ENCODE peak calls at places on chromosomes 7 and 10, in eight cellular contexts. F is WTC11, Q is astrocyte of the spinal cord, P is progenitor cell of endocrine pancreas, C is suprapubic skin, T is gastrocnemius medialis, G is A673, S is left ventricle myocardium inferior. O is an unnamed sample.

GRCh38 chr7:47484923-47485639 is 96.8 kb downstream of the TNS3 start:
- DNase-seq in S (no peak), F (no peak), P (no peak), T (peak; percentile 82), G (no peak), Q (peak; percentile 43), C (no peak), O (no peak)

GRCh38 chr7:158428842-158429753 is 158.5 kb downstream of the PTPRN2 start:
- DNase-seq in G (no peak), C (no peak), T (no peak), S (no peak), Q (no peak), P (no peak), F (no peak), O (no peak)

GRCh38 chr10:24207781-24208611 is 942 bp upstream of the KIAA1217 start:
- DNase-seq in T (peak; percentile 44), C (no peak), S (peak; percentile 35), G (peak; percentile 42), F (no peak), P (no peak), Q (peak; percentile 42), O (no peak)

GRCh38 chr10:46541017-46541661 is 15.3 kb downstream of the GPRIN2 start:
- DNase-seq in C (peak; percentile 79), T (peak; percentile 9), P (peak; percentile 80), S (peak; percentile 37), F (peak; percentile 81), G (peak; percentile 33), Q (no peak), O (no peak)

GRCh38 chr10:64271983-64272382 is 750.8 kb downstream of the REEP3 start:
- DNase-seq in G (peak; percentile 19), Q (no peak), P (no peak), T (no peak), S (no peak), C (no peak), F (peak; percentile 18), O (no peak)

GRCh38 chr7:16465469-16466086 is at the start of gene SOSTDC1:
- DNase-seq in T (no peak), C (no peak), P (no peak), S (no peak), G (no peak), Q (peak; percentile 32), F (no peak), O (no peak)

GRCh38 chr10:34713875-34714274 is 101.2 kb downstream of the PARD3 start:
- DNase-seq in F (no peak), Q (peak; percentile 33), C (no peak), P (no peak), S (no peak), G (no peak), T (no peak), O (no peak)

GRCh38 chr7:4772306-4772705 is 3.1 kb upstream of the AP5Z1 start:
- DNase-seq in G (no peak), P (no peak), F (no peak), T (no peak), S (no peak), C (no peak), Q (no peak), O (no peak)

GRCh38 chr10:98309366-98310355 is 41.7 kb upstream of the LOXL4 start:
- DNase-seq in F (peak; percentile 81), C (peak; percentile 85), G (peak; percentile 72), S (peak; percentile 72), P (peak; percentile 52), T (peak; percentile 69), Q (peak; percentile 83), O (no peak)

GRCh38 chr7:30396379-30396778 is 82.2 kb downstream of the NOD1 start:
- DNase-seq in S (no peak), Q (no peak), T (no peak), C (no peak), F (no peak), G (peak; percentile 26), P (no peak), O (no peak)
- TF ChIP-seq CTCF in S (peak; percentile 32), Q (peak; percentile 19), T (no peak), C (no peak), F (no peak), G (peak; percentile 51), P (no peak), O (no peak)

GRCh38 chr10:116809528-116810500 is 39.5 kb upstream of the ENO4 start:
- DNase-seq in P (peak; percentile 25), Q (no peak), S (peak; percentile 23), C (no peak), F (peak; percentile 75), G (peak; percentile 74), T (no peak), O (no peak)
- TF ChIP-seq CTCF in P (peak; percentile 63), Q (peak; percentile 48), S (peak; percentile 57), C (no peak), F (peak; percentile 89), G (peak; percentile 82), T (no peak), O (no peak)

GRCh38 chr7:100476903-100477870 is 1.8 kb downstream of the TSC22D4 start:
- DNase-seq in S (no peak), T (no peak), F (peak; percentile 62), Q (no peak), P (no peak), G (no peak), C (no peak), O (no peak)
- TF ChIP-seq CTCF in S (no peak), T (no peak), F (no peak), Q (peak; percentile 49), P (no peak), G (peak; percentile 55), C (no peak), O (no peak)

GRCh38 chr10:100184426-100185219 is 1.2 kb downstream of the ERLIN1 start:
- DNase-seq in G (peak; percentile 50), S (no peak), P (no peak), Q (peak; percentile 36), T (no peak), C (no peak), F (no peak), O (no peak)

GRCh38 chr10:100186813-100187212 is 984 bp upstream of the ERLIN1 start:
- DNase-seq in S (no peak), P (no peak), Q (no peak), C (no peak), T (no peak), F (peak; percentile 13), G (peak; percentile 35), O (no peak)

GRCh38 chr10:100183482-100183881 is 2.3 kb downstream of the ERLIN1 start:
- DNase-seq in F (no peak), G (no peak), C (no peak), P (no peak), S (no peak), T (no peak), Q (no peak), O (no peak)

GRCh38 chr10:100186253-100186780 is 488 bp upstream of the ERLIN1 start:
- DNase-seq in C (no peak), P (no peak), T (peak; percentile 25), Q (no peak), F (peak; percentile 16), S (peak; percentile 52), G (peak; percentile 76), O (no peak)

GRCh38 chr10:100185364-100186252 is at the start of gene ERLIN1:
- DNase-seq in P (peak; percentile 92), C (peak; percentile 95), F (peak; percentile 93), T (peak; percentile 88), G (peak; percentile 98), S (peak; percentile 93), Q (peak; percentile 93), O (peak; percentile 93)
- TF ChIP-seq CTCF in P (no peak), C (no peak), F (no peak), T (no peak), G (peak; percentile 19), S (no peak), Q (no peak), O (no peak)

DNA sequence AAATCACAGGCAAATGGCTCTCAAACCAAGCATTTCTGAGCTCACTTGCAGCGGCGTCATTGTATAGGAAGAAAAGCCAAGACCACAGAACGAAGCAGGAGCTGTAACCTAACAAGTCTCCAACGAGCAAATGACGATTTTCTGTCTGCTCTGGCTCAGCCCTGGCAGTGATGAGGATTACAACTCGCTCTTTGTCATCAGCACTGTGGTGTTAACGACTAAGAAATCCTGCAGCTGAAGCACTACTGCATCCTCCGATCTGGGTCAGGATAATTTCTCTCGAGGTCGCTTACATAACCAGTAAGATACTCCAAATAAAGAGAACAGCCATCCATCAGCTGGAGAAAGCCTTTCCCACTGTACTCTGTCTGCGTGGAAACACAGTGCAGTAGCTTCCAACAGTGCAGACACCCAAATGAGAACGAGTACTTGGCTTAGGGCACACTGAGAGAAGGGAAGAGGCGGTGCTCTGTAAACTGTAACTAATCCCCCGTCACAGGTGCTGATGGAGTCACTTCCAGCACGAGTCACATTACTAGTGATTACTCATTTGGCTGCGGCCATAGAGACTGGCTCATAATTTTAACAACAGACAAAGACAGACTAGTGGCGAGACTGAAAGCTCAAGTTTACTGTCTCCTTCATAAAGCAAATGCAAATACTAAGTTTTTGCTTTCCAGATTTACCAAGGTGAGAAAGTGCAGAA is 135.8 kb downstream of the NRBF2 start:
- DNase-seq in S (peak; percentile 65), C (peak; percentile 85), F (peak; percentile 43), T (peak; percentile 95), P (peak; percentile 27), G (peak; percentile 95), Q (peak; percentile 97), O (peak; percentile 71)
- TF ChIP-seq CTCF in S (peak; percentile 59), C (peak; percentile 51), F (no peak), T (peak; percentile 62), P (no peak), G (peak; percentile 41), Q (peak; percentile 37), O (peak; percentile 31)

DNA sequence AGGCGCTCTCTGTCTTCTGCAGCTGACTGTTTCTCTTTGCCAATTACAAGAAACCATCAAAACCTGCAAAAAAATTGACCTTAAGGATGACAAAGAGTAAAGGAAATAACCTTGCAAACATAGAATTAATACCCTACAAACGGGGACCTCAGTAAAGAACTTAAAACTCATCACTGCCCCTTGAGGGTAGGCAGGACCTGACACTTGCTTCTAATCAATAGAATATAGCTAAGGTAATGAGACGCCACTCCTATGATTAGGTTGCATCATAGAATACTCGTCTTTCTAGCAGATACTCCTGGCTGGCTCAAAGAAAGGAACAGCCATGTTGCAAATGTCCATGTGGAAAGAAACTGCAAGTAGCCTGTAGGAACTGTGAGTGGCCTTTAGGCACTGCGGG is 140.0 kb downstream of the XPNPEP1 start:
- DNase-seq in S (no peak), P (no peak), C (no peak), Q (no peak), T (no peak), F (no peak), G (no peak), O (no peak)
- TF ChIP-seq CTCF in S (no peak), P (no peak), C (no peak), Q (no peak), T (no peak), F (no peak), G (no peak), O (no peak)

GRCh38 chr10:77350711-77351119 is 286.9 kb downstream of the KCNMA1 start:
- DNase-seq in S (no peak), C (no peak), T (peak; percentile 64), Q (peak; percentile 99), P (no peak), F (no peak), G (peak; percentile 22), O (no peak)
- TF ChIP-seq CTCF in S (no peak), C (no peak), T (no peak), Q (peak; percentile 21), P (no peak), F (no peak), G (no peak), O (no peak)

O was measured in natural killer cell.